ENCODE peak calls at places on chromosomes 1 and 21, in eight cellular contexts. M, I, T, D, N, V, L and P are unnamed samples. For H3K36me3 and H3K27me3, the result is how much of the 10 kb centered on the place peaks cover.

GRCh38 chr1:170619167-170620030 is 44.5 kb upstream of the PRRX1 start:
- DNase-seq in I (no peak), T (no peak), M (no peak), V (no peak), N (peak), L (no peak), D (no peak), P (no peak)

GRCh38 chr1:202150607-202151006 is 6.1 kb upstream of the ARL8A start:
- DNase-seq in M (no peak), L (no peak), V (no peak), D (no peak), N (no peak), T (no peak), I (no peak), P (no peak)

GRCh38 chr1:204714194-204714860 is 28.8 kb upstream of the LRRN2 start:
- DNase-seq in I (no peak), L (no peak), M (no peak), D (no peak), T (no peak), V (no peak), N (no peak), P (no peak)

GRCh38 chr1:239357867-239358266 is 28.5 kb upstream of the CHRM3 start:
- DNase-seq in N (no peak), D (no peak), I (no peak), V (no peak), L (no peak), M (no peak), T (no peak), P (no peak)

GRCh38 chr1:224958490-224958889 is 29.0 kb downstream of the DNAH14 start:
- DNase-seq in N (no peak), V (no peak), I (no peak), T (no peak), D (no peak), M (no peak), L (no peak), P (no peak)

GRCh38 chr1:181010789-181011188 is 11.9 kb downstream of the STX6 start:
- DNase-seq in V (no peak), I (no peak), M (no peak), T (no peak), D (peak), N (no peak), L (no peak), P (no peak)

GRCh38 chr1:64856564-64856963 is 109.8 kb downstream of the JAK1 start:
- DNase-seq in I (no peak), D (no peak), T (no peak), M (no peak), N (peak), L (no peak), V (no peak), P (peak)

GRCh38 chr21:45392206-45392971 is 12.6 kb upstream of the COL18A1 start:
- DNase-seq in T (no peak), V (no peak), I (no peak), L (no peak), D (no peak), M (no peak), N (no peak), P (no peak)

GRCh38 chr1:206590025-206590834 is 22.0 kb downstream of the EIF2D start:
- DNase-seq in M (no peak), T (peak), D (peak), V (no peak), I (no peak), N (no peak), L (no peak), P (peak)

GRCh38 chr1:88892146-88892877 is 945 bp upstream of the GTF2B start:
- DNase-seq in I (no peak), D (no peak), M (no peak), L (no peak), V (no peak), N (peak), T (peak), P (peak)

DNA sequence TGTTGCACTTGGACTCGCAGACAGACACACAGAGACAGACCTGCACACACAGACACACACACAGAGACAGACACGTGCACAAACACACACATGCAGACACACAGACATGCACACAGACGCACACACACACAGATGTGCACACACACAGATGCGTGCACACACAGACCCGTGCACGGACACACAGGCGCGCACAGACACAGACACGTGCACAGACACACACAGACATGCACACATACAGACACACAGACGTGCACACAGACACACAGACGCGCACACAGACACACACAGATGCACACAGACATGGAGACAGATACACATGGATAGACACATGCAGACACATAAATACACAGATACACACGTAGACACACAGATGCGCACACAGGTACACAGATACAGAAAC is 11.3 kb downstream of the PFKL start:
- DNase-seq in M (no peak), N (no peak), T (no peak), L (no peak), V (no peak), D (no peak), I (no peak), P (no peak)
- H3K36me3 ChIP-seq in M (half or more), N (under half), T (under half), L (under half), V (under half), D (half or more), I (under half), P (under half)

GRCh38 chr1:47416319-47417128 is 439 bp downstream of the FOXE3 start:
- DNase-seq in N (no peak), T (peak), V (no peak), I (peak), M (no peak), L (no peak), D (no peak), P (peak)

GRCh38 chr1:47415728-47416318 is at the start of gene FOXE3:
- DNase-seq in M (no peak), I (no peak), V (no peak), N (no peak), T (peak), L (no peak), D (no peak), P (peak)

GRCh38 chr1:47418681-47419272 is 2.7 kb downstream of the FOXE3 start:
- DNase-seq in N (no peak), T (no peak), I (no peak), L (no peak), D (no peak), M (no peak), V (no peak), P (no peak)

GRCh38 chr1:47417129-47418044 is 1.3 kb downstream of the FOXE3 start:
- DNase-seq in V (no peak), T (peak), L (no peak), M (no peak), I (no peak), N (no peak), D (no peak), P (peak)

DNA sequence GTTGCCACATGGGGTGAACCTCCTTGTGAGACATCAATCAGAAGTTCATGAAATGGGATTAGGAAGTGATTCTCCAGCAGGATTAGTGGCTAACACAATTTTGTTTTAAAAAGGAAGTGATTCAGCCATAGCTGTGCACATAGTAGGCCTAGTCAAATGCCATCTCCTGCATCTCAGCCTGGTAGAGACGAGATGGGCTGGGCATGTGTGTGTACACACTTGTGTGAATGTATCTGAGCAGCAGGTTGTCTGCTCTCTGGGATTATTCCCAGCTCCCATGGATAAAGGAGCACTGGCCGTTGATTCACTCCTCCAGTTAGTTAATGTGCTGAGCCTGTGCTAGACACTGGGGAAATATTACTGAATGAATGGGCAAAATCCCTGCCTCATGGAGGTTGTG is 2.0 kb downstream of the FOXE3 start:
- DNase-seq in D (no peak), I (no peak), V (no peak), T (no peak), N (no peak), M (no peak), L (no peak), P (no peak)
- H3K27me3 ChIP-seq in D (under half), I (half or more), V (half or more), T (half or more), N (under half), M (under half), L (half or more), P (half or more)

GRCh38 chr1:41862411-41863221 is 56.1 kb downstream of the HIVEP3 start:
- DNase-seq in M (no peak), T (no peak), L (no peak), D (peak), V (no peak), N (no peak), I (no peak), P (no peak)
- H3K4me3 ChIP-seq in M (no peak), T (no peak), L (no peak), D (no peak), V (no peak), N (no peak), I (no peak), P (no peak)

DNA sequence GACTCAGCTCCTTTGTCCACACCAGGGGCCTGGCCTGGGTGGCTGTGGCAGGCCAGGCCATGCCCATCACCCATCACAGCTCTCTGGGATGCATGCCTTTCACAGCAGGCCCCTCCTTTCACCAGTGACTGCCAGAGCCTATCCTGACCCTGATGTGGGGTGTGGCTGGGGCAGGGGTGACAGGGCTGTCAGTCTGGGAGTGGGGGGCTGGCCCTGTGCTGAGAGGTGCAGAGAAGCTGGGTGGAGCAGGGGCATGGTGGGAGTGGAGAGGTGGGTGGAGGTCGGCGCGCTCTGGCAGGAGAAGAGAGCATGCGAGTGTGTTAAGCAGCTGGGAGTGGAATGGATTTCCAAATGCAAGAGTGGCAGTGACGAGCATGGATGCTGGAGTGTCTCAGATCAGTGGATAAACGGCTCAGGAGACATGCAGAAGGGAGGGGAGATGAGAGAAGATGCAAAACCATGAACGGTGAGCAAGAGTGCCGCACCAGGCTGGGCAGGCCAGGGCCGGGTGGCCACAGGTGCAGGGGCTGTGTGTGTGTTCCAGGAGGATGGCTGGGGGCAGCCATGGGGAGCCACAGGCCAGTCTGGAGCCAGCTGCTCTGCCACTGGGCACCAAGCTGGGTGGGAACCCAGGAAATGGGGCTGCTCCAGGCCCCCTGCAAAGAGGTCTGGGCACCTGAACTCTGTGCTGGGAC is 39.6 kb upstream of the EDN2 start:
- DNase-seq in L (no peak), T (no peak), I (no peak), M (no peak), N (no peak), D (no peak), V (no peak), P (no peak)
- H3K36me3 ChIP-seq in L (under half), T (under half), I (under half), M (under half), N (under half), D (half or more), V (under half), P (under half)

GRCh38 chr1:33087677-33088076 is 6.7 kb downstream of the AZIN2 start:
- DNase-seq in T (no peak), D (no peak), I (no peak), L (no peak), V (no peak), N (no peak), M (no peak), P (no peak)
- H3K27me3 ChIP-seq in T (under half), D (under half), I (under half), L (under half), V (under half), N (under half), M (under half), P (under half)

GRCh38 chr1:36738245-36738644 is 255.5 kb upstream of the CSF3R start:
- DNase-seq in T (no peak), I (no peak), L (no peak), D (no peak), M (no peak), N (no peak), V (no peak), P (no peak)
- H3K4me3 ChIP-seq in T (no peak), I (no peak), L (no peak), D (no peak), M (no peak), N (no peak), V (no peak), P (no peak)

GRCh38 chr1:156645666-156646065 is 3.7 kb downstream of the BCAN start:
- DNase-seq in N (no peak), M (no peak), V (no peak), L (no peak), D (no peak), T (no peak), I (no peak), P (peak)

GRCh38 chr1:156644640-156645039 is 2.7 kb downstream of the BCAN start:
- DNase-seq in V (no peak), T (no peak), N (no peak), D (no peak), L (no peak), I (no peak), M (no peak), P (no peak)

GRCh38 chr1:156643266-156644092 is 1.6 kb downstream of the BCAN start:
- DNase-seq in I (no peak), V (no peak), D (no peak), M (no peak), T (no peak), L (no peak), N (no peak), P (peak)

GRCh38 chr1:156644146-156644545 is 2.2 kb downstream of the BCAN start:
- DNase-seq in V (no peak), N (no peak), D (no peak), M (no peak), T (no peak), L (no peak), I (no peak), P (peak)

DNA sequence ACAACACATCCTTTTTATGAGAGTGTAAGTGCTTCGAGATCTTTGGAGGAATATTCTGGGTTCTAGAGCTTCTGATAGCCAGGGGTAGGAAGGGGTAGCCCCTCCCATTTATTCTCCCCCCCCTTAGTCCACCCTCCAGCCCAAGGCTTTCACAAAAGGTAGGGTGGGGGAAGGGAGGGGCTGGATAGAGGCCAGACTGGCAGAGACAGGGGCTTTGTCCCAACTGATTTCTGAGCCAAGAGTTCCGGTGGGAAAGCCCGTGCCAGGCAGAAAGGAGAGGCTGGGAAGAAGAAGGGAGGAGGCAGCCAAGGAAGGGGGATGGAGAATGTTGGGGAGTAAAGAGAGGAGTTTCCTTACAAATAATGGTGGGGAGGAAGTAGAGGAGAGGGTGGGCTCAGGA is 3.1 kb downstream of the BCAN start:
- DNase-seq in I (no peak), L (no peak), M (no peak), T (no peak), N (no peak), V (no peak), D (no peak), P (peak)
- H3K36me3 ChIP-seq in I (under half), L (under half), M (under half), T (under half), N (under half), V (under half), D (under half), P (under half)

DNA sequence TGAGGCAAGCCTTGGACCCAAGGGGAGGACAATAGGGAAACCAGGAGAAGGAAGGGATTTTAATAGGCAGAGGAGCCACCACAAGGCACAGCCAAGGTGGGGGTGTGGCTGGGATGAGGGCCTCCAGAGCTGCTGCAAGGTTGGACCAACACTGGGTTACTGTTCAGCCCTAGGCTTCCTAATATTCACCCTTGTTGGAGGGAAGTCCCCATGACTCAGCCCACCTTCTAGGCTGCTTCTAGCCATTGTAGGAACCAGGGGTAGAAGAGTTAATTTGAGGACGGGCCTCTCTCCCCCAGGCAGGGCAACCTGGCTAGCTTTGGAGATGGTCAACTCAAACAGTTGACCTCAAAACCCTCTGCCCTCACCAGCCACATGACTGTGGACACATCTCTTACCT is 59.5 kb downstream of the KCNN3 start:
- DNase-seq in N (no peak), L (no peak), I (no peak), T (no peak), D (no peak), V (no peak), M (no peak), P (no peak)
- H3K27me3 ChIP-seq in N (under half), L (under half), I (under half), T (under half), D (under half), V (under half), M (under half), P (under half)

GRCh38 chr1:8137406-8138244 is 111.5 kb upstream of the ERRFI1 start:
- DNase-seq in V (no peak), I (no peak), M (no peak), T (no peak), N (peak), L (no peak), D (peak), P (peak)
- H3K4me3 ChIP-seq in V (no peak), I (no peak), M (no peak), T (no peak), N (no peak), L (no peak), D (no peak), P (no peak)